ENCODE peak calls at places on chromosomes 13 and 19, in ten cellular contexts. H, B, X, K, G, Z, O, N, S and R are unnamed samples.

GRCh38 chr19:50500060-50500752 is 10.8 kb downstream of the JOSD2 start:
- DNase-seq in H (no peak), B (no peak), X (no peak), K (no peak), G (no peak), Z (no peak), O (no peak), N (no peak), S (no peak), R (no peak)

GRCh38 chr19:20278342-20278741 is 111.3 kb downstream of the ZNF486 start:
- DNase-seq in H (no peak), B (no peak), X (no peak), K (no peak), G (no peak), Z (no peak), O (no peak), N (peak), S (no peak), R (no peak)

GRCh38 chr19:42284641-42285341 is 15.7 kb downstream of the CIC start:
- DNase-seq in H (no peak), B (peak), X (no peak), K (peak), G (no peak), Z (no peak), O (no peak), N (no peak), S (no peak), R (no peak)

GRCh38 chr13:113915012-113915763 is 51.3 kb upstream of the GAS6 start:
- DNase-seq in H (no peak), B (no peak), X (no peak), K (no peak), G (peak), Z (no peak), O (no peak), N (no peak), S (no peak), R (no peak)

GRCh38 chr13:80562423-80562822 is 221.5 kb upstream of the SPRY2 start:
- DNase-seq in H (no peak), B (no peak), X (no peak), K (no peak), G (no peak), Z (no peak), O (no peak), N (no peak), S (no peak), R (no peak)

GRCh38 chr19:16571689-16572331 is 405 bp downstream of the SLC35E1 start:
- DNase-seq in H (no peak), B (no peak), X (no peak), K (peak), G (no peak), Z (no peak), O (no peak), N (peak), S (no peak), R (no peak)

GRCh38 chr13:42272776-42273175 is 824 bp downstream of the AKAP11 start:
- DNase-seq in H (no peak), B (no peak), X (no peak), K (no peak), G (no peak), Z (no peak), O (no peak), N (no peak), S (no peak), R (no peak)

GRCh38 chr13:26996965-26997752 is 174.5 kb downstream of the USP12 start:
- DNase-seq in H (no peak), B (no peak), X (no peak), K (no peak), G (no peak), Z (no peak), O (no peak), N (no peak), S (no peak), R (no peak)

GRCh38 chr13:75299913-75300862 is 181.8 kb downstream of the TBC1D4 start:
- DNase-seq in H (no peak), B (no peak), X (no peak), K (peak), G (no peak), Z (no peak), O (no peak), N (no peak), S (no peak), R (no peak)

GRCh38 chr19:36142046-36142445 is 2.2 kb downstream of the CAPNS1 start:
- DNase-seq in H (no peak), B (no peak), X (no peak), K (no peak), G (no peak), Z (no peak), O (no peak), N (no peak), S (no peak), R (no peak)

GRCh38 chr19:40774916-40775631 is at the start of gene MIA:
- DNase-seq in H (no peak), B (no peak), X (no peak), K (peak), G (no peak), Z (no peak), O (no peak), N (no peak), S (no peak), R (no peak)

GRCh38 chr19:48991823-48992570 is 1.1 kb downstream of the GYS1 start:
- DNase-seq in H (no peak), B (no peak), X (peak), K (peak), G (peak), Z (peak), O (no peak), N (peak), S (no peak), R (no peak)

GRCh38 chr13:42078113-42078769 is 29.8 kb downstream of the DGKH start:
- DNase-seq in H (no peak), B (no peak), X (no peak), K (no peak), G (no peak), Z (no peak), O (no peak), N (no peak), S (no peak), R (no peak)

GRCh38 chr13:70424428-70424827 is 316.2 kb upstream of the KLHL1 start:
- DNase-seq in H (no peak), B (no peak), X (no peak), K (no peak), G (no peak), Z (no peak), O (no peak), N (no peak), S (no peak), R (no peak)

GRCh38 chr19:4454952-4455738 is 2.4 kb downstream of the UBXN6 start:
- DNase-seq in H (no peak), B (no peak), X (peak), K (peak), G (no peak), Z (no peak), O (no peak), N (no peak), S (no peak), R (no peak)

GRCh38 chr13:44738463-44738862 is 162.3 kb upstream of the TSC22D1 start:
- DNase-seq in H (no peak), B (no peak), X (no peak), K (no peak), G (no peak), Z (no peak), O (no peak), N (no peak), S (no peak), R (no peak)

GRCh38 chr13:30745917-30746686 is 10.8 kb downstream of the ALOX5AP start:
- DNase-seq in H (no peak), B (no peak), X (no peak), K (no peak), G (no peak), Z (no peak), O (no peak), N (no peak), S (no peak), R (no peak)

GRCh38 chr19:1408300-1409203 is 1.2 kb downstream of the DAZAP1 start:
- DNase-seq in H (peak), B (peak), X (no peak), K (peak), G (peak), Z (no peak), O (peak), N (peak), S (peak), R (no peak)

GRCh38 chr13:32010137-32010536 is 21.4 kb upstream of the FRY start:
- DNase-seq in H (no peak), B (no peak), X (no peak), K (no peak), G (no peak), Z (no peak), O (no peak), N (no peak), S (no peak), R (no peak)

GRCh38 chr13:49958321-49958720 is 22.2 kb upstream of the SPRYD7 start:
- DNase-seq in H (no peak), B (no peak), X (no peak), K (no peak), G (no peak), Z (peak), O (no peak), N (no peak), S (no peak), R (no peak)

GRCh38 chr13:84896128-84896527 is 903.1 kb downstream of the SLITRK6 start:
- DNase-seq in H (peak), B (no peak), X (peak), K (peak), G (no peak), Z (no peak), O (no peak), N (peak), S (peak), R (peak)

GRCh38 chr13:108005231-108005630 is 210.1 kb downstream of the LIG4 start:
- DNase-seq in H (no peak), B (no peak), X (no peak), K (no peak), G (no peak), Z (no peak), O (no peak), N (no peak), S (no peak), R (no peak)

GRCh38 chr13:21069561-21070004 is 8.2 kb upstream of the LATS2 start:
- DNase-seq in H (no peak), B (no peak), X (peak), K (peak), G (no peak), Z (no peak), O (no peak), N (peak), S (no peak), R (no peak)

GRCh38 chr19:45306522-45307027 is 16.1 kb downstream of the CKM start:
- DNase-seq in H (no peak), B (no peak), X (no peak), K (no peak), G (no peak), Z (no peak), O (no peak), N (no peak), S (no peak), R (no peak)

GRCh38 chr19:28234637-28235036 is 978.3 kb downstream of the UQCRFS1 start:
- DNase-seq in H (no peak), B (no peak), X (no peak), K (no peak), G (no peak), Z (no peak), O (no peak), N (no peak), S (no peak), R (no peak)